ENCODE peak calls at places on chromosome 9, in four cellular contexts. One of them, this sample, is unnamed. For H3K4me1, the result is how much of the 10 kb centered on the place peaks cover.

GRCh38 chr9:73014011-73014410 is 61.2 kb upstream of the ALDH1A1 start:
- DNase-seq in aorta: no peak
- DNase-seq in ovary: no peak
- DNase-seq in A549: no peak
- DNase-seq in this sample: no peak

GRCh38 chr9:98913044-98913443 is 30.7 kb upstream of the COL15A1 start:
- DNase-seq in A549: no peak
- DNase-seq in aorta: no peak
- DNase-seq in ovary: no peak
- DNase-seq in this sample: no peak

GRCh38 chr9:85741112-85741874 is 461 bp downstream of the AGTPBP1 start:
- DNase-seq in A549: peak
- DNase-seq in aorta: peak
- DNase-seq in ovary: no peak
- DNase-seq in this sample: peak

GRCh38 chr9:107480386-107480789 is 9.2 kb downstream of the KLF4 start:
- DNase-seq in ovary: peak
- DNase-seq in A549: peak
- DNase-seq in aorta: peak
- DNase-seq in this sample: no peak

GRCh38 chr9:91071185-91071990 is 269.8 kb downstream of the SYK start:
- DNase-seq in A549: no peak
- DNase-seq in ovary: no peak
- DNase-seq in aorta: no peak
- DNase-seq in this sample: no peak

GRCh38 chr9:23322392-23322791 is 503.6 kb downstream of the ELAVL2 start:
- DNase-seq in ovary: no peak
- DNase-seq in A549: no peak
- DNase-seq in aorta: no peak
- DNase-seq in this sample: no peak

GRCh38 chr9:99264070-99264469 is 42.0 kb downstream of the SEC61B start:
- DNase-seq in ovary: no peak
- DNase-seq in aorta: no peak
- DNase-seq in A549: no peak
- DNase-seq in this sample: no peak

GRCh38 chr9:76650692-76651091 is 113.5 kb upstream of the PCA3 start:
- DNase-seq in A549: no peak
- DNase-seq in ovary: no peak
- DNase-seq in aorta: no peak
- DNase-seq in this sample: no peak

GRCh38 chr9:77816641-77817341 is 168.7 kb upstream of the GNA14 start:
- DNase-seq in A549: no peak
- DNase-seq in ovary: no peak
- DNase-seq in aorta: no peak
- DNase-seq in this sample: no peak

GRCh38 chr9:99876190-99876589 is 30.3 kb upstream of the STX17 start:
- DNase-seq in aorta: no peak
- DNase-seq in A549: no peak
- DNase-seq in ovary: no peak
- DNase-seq in this sample: no peak

GRCh38 chr9:92970467-92970923 is 23.2 kb downstream of the FGD3 start:
- DNase-seq in ovary: no peak
- DNase-seq in A549: no peak
- DNase-seq in aorta: no peak
- DNase-seq in this sample: no peak

GRCh38 chr9:103397868-103398600 is 402.9 kb downstream of the CYLC2 start:
- DNase-seq in A549: peak
- DNase-seq in ovary: no peak
- DNase-seq in aorta: no peak
- DNase-seq in this sample: no peak

DNA sequence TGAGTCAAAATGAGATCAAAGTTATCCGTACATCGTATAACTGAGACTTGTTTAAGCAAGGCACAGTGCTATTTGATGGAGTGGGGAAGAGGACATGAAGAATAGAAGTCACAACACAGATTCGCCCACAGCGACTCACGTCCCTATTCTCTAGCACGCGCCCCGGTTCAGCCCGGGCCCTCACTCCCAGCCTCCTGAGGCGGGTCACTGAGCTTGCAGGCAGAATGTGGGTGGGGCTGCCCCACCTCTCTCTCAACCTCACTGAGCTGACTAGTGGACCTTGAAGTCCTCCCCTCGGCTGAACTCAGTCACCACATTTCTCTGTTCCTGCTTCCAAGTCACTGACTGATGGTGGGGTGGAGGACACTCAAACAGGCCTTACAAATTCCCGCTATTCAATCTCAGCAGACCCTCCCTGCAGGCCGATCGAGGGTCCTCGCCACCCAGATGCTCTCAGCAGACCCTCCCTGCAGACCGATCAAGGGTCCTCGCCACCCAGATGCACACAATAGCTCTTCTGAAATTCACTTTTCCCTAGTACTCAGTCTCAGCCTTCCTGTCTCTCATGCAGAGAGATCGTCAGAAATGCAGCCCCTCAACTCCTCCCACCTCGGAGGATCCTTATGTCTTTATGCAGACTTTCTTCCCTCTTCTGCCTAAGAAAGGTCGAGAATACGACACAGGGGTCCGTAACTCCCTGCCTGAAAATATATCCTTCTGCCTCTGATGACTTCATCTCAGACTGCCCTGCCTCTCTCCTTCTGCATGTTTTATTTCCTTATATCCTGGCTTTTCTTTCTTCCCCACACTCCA is 12.8 kb downstream of the GLDC start:
- DNase-seq in A549: no peak
- DNase-seq in aorta: no peak
- DNase-seq in ovary: no peak
- DNase-seq in this sample: no peak
- H3K4me3 ChIP-seq in A549: no peak
- H3K4me3 ChIP-seq in aorta: no peak
- H3K4me3 ChIP-seq in ovary: no peak
- H3K4me3 ChIP-seq in this sample: no peak

DNA sequence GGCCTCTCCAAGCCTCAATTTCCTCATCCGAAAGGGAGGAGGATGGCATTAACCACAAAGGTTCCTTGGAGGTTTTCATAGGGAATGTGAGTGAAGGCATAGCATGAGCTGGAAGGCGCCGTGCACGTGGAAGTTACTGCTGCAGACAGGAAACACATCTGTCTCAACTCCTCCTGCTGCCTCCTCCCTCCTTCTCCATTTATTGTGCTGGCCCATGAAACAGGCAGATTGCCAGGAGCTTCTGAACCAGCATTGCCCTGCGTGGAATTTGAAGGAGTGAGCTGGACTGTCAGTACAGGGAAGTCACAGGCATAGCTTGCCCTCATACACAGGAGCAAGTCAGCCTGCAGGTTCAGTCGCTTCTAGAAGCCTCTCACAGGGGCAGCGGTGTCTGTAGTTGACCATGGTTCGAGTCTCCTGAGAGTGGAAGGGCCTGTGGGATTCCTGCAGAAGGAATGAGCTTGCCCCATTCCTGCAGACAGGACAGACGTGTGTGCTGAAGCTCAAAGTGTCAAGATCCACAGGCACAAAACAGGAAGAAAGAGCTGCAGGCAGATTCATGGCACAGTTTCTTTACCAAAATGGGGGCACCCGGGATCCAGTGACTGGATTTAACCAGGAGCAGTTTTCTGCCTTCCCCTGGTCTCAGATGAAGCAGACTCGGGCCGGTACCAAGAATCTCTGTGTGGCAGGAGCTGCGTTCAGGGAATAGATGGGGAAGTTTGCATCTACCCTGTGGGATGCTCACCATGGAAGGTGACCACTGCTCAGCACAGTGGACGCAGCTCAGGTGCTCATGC is 48.7 kb upstream of the CTSL start:
- DNase-seq in aorta: peak
- DNase-seq in ovary: no peak
- DNase-seq in A549: no peak
- DNase-seq in this sample: no peak
- H3K4me1 ChIP-seq in aorta: under half
- H3K4me1 ChIP-seq in ovary: under half
- H3K4me1 ChIP-seq in A549: under half
- H3K4me1 ChIP-seq in this sample: under half

GRCh38 chr9:95644377-95644776 is 127.6 kb upstream of the PTCH1 start:
- DNase-seq in A549: no peak
- DNase-seq in aorta: no peak
- DNase-seq in ovary: no peak
- DNase-seq in this sample: no peak
- H3K4me3 ChIP-seq in A549: no peak
- H3K4me3 ChIP-seq in aorta: no peak
- H3K4me3 ChIP-seq in ovary: no peak
- H3K4me3 ChIP-seq in this sample: no peak

DNA sequence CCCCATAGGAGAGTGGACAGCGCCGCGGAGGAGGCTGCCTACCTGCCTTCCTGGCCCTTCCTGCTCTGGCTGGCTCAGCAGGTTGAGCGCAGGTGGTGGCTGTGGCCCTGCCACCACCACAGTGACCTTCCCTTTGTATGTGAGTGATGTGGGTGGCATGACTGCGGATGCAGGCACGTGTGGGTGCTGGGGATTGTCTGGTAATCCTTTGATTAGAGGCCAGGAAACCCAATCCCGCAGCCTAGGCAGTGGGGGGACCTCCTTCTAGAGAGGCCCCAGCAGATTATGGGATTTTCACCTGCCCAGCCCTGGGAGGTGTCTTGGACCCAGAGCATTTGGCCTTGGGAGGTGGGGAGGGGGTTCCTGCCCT is 16.5 kb downstream of the RXRA start:
- DNase-seq in ovary: no peak
- DNase-seq in A549: no peak
- DNase-seq in aorta: no peak
- DNase-seq in this sample: no peak
- H3K4me1 ChIP-seq in ovary: half or more
- H3K4me1 ChIP-seq in A549: under half
- H3K4me1 ChIP-seq in aorta: under half
- H3K4me1 ChIP-seq in this sample: half or more

DNA sequence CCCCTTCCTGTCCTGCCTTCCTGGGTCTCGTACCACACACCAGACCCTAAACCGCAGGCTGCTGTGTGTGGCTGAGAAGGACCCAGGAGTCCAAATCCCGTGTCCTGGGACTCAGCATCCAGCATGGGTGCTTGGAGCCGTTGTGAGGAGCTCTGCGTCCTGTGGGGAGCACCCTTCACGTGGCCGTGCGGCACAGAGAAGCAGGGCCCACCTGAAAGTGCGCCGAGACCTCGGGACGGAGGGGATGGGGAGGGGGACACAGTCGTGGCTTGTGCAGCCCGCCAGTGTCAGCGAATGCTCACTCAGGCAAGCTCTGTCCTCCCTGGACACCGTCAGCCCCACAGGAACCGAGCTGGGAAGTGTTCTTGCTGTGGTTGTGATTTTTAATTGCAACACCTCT is 244.6 kb downstream of the CACNA1B start:
- DNase-seq in A549: no peak
- DNase-seq in aorta: no peak
- DNase-seq in ovary: no peak
- DNase-seq in this sample: no peak
- H3K4me3 ChIP-seq in A549: no peak
- H3K4me3 ChIP-seq in aorta: no peak
- H3K4me3 ChIP-seq in ovary: no peak
- H3K4me3 ChIP-seq in this sample: no peak

DNA sequence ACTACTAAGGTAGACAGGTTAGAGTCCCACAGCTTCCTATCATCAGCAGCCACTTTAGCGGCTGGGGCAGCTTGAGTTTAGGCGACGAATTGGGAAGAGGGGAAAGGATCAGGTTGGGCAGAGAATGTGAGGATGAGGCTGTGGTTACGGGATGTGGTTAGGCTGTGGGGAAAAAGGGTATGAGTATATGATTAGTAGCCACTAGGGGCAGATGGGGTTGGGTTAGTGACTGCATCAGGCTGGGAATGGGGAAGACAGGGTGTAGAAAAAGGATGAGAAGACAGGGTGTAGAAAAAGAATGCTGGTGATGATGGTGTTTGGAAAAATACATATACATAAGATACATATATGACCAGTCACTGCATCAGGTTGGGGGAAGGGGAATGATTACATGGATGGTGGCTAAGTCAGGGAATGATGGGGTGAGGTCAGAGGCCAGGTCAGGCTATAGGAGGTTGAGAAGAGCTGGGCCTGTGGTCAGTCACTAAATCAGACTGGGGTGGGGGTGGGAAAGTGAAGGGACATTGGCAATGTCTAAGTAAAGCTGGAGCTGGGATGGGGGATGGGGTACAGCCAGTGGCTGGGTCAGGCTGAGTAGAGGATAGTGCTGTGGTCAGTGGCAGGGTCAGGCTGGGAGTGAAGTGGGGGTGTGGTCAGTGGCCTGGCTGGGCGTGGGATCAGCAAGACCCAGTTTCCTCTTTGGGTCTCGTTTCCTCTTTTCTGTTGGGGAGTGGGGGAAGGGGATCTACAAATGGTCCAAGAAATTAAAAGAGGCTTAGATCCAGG is 2.1 kb downstream of the TLN1 start:
- DNase-seq in aorta: peak
- DNase-seq in A549: peak
- DNase-seq in ovary: peak
- DNase-seq in this sample: peak
- H3K4me1 ChIP-seq in aorta: under half
- H3K4me1 ChIP-seq in A549: half or more
- H3K4me1 ChIP-seq in ovary: under half
- H3K4me1 ChIP-seq in this sample: half or more

GRCh38 chr9:89375181-89375760 is 57.0 kb downstream of the SECISBP2 start:
- DNase-seq in aorta: no peak
- DNase-seq in ovary: no peak
- DNase-seq in A549: no peak
- DNase-seq in this sample: no peak
- H3K4me3 ChIP-seq in aorta: no peak
- H3K4me3 ChIP-seq in ovary: no peak
- H3K4me3 ChIP-seq in A549: no peak
- H3K4me3 ChIP-seq in this sample: no peak